ENCODE peak calls at places on chromosome 20, in eight cellular contexts. One of them, this sample, is unnamed.
A peak's percentile ranks its signal among the peaks of the same experiment; 100 is the strongest.

GRCh38 chr20:57153238-57153905 is 113.1 kb downstream of the BMP7 start:
- DNase-seq in stomach: no peak
- DNase-seq in mesothelial cell of epicardium: no peak
- DNase-seq in cardiac fibroblast: no peak
- DNase-seq in ovary: no peak
- DNase-seq in Peyer's patch: no peak
- DNase-seq in fibroblast of lung: no peak
- DNase-seq in heart right ventricle: no peak
- DNase-seq in this sample: no peak

GRCh38 chr20:52905235-52905634 is 66.9 kb upstream of the TSHZ2 start:
- DNase-seq in stomach: no peak
- DNase-seq in mesothelial cell of epicardium: no peak
- DNase-seq in cardiac fibroblast: no peak
- DNase-seq in ovary: no peak
- DNase-seq in Peyer's patch: no peak
- DNase-seq in fibroblast of lung: no peak
- DNase-seq in heart right ventricle: no peak
- DNase-seq in this sample: no peak

GRCh38 chr20:46970937-46971630 is 76.4 kb downstream of the EYA2 start:
- DNase-seq in stomach: no peak
- DNase-seq in mesothelial cell of epicardium: no peak
- DNase-seq in cardiac fibroblast: peak; percentile 82
- DNase-seq in ovary: no peak
- DNase-seq in Peyer's patch: no peak
- DNase-seq in fibroblast of lung: peak; percentile 89
- DNase-seq in heart right ventricle: no peak
- DNase-seq in this sample: no peak

GRCh38 chr20:58569211-58570125 is 54.3 kb upstream of the APCDD1L start:
- DNase-seq in stomach: no peak
- DNase-seq in mesothelial cell of epicardium: no peak
- DNase-seq in cardiac fibroblast: no peak
- DNase-seq in ovary: peak; percentile 50
- DNase-seq in Peyer's patch: no peak
- DNase-seq in fibroblast of lung: no peak
- DNase-seq in heart right ventricle: no peak
- DNase-seq in this sample: no peak

GRCh38 chr20:58639182-58640146 is 11.6 kb upstream of the STX16 start:
- DNase-seq in stomach: no peak
- DNase-seq in mesothelial cell of epicardium: no peak
- DNase-seq in cardiac fibroblast: no peak
- DNase-seq in ovary: no peak
- DNase-seq in Peyer's patch: no peak
- DNase-seq in fibroblast of lung: no peak
- DNase-seq in heart right ventricle: no peak
- DNase-seq in this sample: peak; percentile 44

GRCh38 chr20:47665221-47665991 is 119.9 kb downstream of the SULF2 start:
- DNase-seq in stomach: no peak
- DNase-seq in mesothelial cell of epicardium: peak; percentile 61
- DNase-seq in cardiac fibroblast: no peak
- DNase-seq in ovary: no peak
- DNase-seq in Peyer's patch: no peak
- DNase-seq in fibroblast of lung: no peak
- DNase-seq in heart right ventricle: no peak
- DNase-seq in this sample: no peak

GRCh38 chr20:16385891-16386290 is 187.4 kb downstream of the KIF16B start:
- DNase-seq in stomach: no peak
- DNase-seq in mesothelial cell of epicardium: no peak
- DNase-seq in cardiac fibroblast: no peak
- DNase-seq in ovary: no peak
- DNase-seq in Peyer's patch: no peak
- DNase-seq in fibroblast of lung: no peak
- DNase-seq in heart right ventricle: no peak
- DNase-seq in this sample: no peak

GRCh38 chr20:61980647-61981583 is 84.8 kb downstream of the TAF4 start:
- DNase-seq in stomach: peak; percentile 54
- DNase-seq in mesothelial cell of epicardium: no peak
- DNase-seq in cardiac fibroblast: peak; percentile 41
- DNase-seq in ovary: peak; percentile 40
- DNase-seq in Peyer's patch: no peak
- DNase-seq in fibroblast of lung: peak; percentile 8
- DNase-seq in heart right ventricle: peak; percentile 40
- DNase-seq in this sample: no peak

GRCh38 chr20:3654326-3655031 is 8.7 kb downstream of the GFRA4 start:
- DNase-seq in stomach: no peak
- DNase-seq in mesothelial cell of epicardium: no peak
- DNase-seq in cardiac fibroblast: no peak
- DNase-seq in ovary: no peak
- DNase-seq in Peyer's patch: no peak
- DNase-seq in fibroblast of lung: no peak
- DNase-seq in heart right ventricle: no peak
- DNase-seq in this sample: no peak

DNA sequence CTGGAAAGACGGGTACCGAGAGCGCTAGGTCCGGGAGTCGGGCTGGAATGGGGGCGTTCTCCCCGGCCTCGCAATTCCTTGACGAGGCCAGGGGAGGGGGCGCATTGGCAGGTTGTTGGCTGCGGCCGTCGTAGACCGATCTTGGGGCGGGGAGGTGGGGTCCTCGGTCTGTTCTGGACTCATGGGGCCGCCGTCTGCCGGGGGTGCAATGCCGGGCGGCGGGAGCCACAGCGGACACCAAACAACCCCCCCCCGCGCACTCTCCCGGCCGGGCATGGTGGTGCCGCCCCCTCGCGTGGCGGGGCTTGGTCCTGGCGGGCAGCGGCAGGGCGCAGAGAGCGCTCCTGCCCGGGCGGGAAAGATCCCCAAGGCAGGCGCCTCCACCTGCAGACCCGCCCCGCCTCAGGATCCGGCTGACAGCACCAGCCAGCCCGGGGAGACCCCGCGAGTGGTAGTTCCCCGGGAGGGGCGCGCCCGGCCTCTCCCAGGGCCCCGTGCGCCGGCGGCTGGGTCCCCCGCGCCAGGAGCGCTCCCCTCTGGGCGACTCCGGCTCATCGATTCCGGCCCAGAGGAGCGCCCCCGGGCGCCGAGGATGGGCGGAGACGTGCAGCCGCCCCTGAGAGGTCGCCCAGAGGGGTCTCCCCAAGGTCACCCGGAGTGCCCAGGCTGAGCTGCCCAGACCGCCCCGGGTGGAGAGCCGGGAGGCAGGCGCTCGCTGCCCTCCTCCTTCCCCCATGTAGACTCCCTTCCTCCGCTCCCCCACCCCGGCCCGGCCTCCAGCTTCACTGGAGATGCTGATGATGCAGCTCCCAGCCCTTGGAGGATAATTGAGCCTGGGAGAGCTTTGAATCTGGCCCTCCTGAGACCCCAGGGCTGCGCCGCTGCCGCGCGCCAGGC is 709 bp downstream of the PPP1R16B start:
- DNase-seq in stomach: no peak
- DNase-seq in mesothelial cell of epicardium: peak; percentile 39
- DNase-seq in cardiac fibroblast: no peak
- DNase-seq in ovary: no peak
- DNase-seq in Peyer's patch: no peak
- DNase-seq in fibroblast of lung: no peak
- DNase-seq in heart right ventricle: peak; percentile 28
- DNase-seq in this sample: no peak
- TF ChIP-seq CTCF in stomach: no peak
- TF ChIP-seq CTCF in mesothelial cell of epicardium: no peak
- TF ChIP-seq CTCF in cardiac fibroblast: no peak
- TF ChIP-seq CTCF in ovary: no peak
- TF ChIP-seq CTCF in Peyer's patch: no peak
- TF ChIP-seq CTCF in fibroblast of lung: no peak
- TF ChIP-seq CTCF in heart right ventricle: no peak
- TF ChIP-seq CTCF in this sample: no peak

DNA sequence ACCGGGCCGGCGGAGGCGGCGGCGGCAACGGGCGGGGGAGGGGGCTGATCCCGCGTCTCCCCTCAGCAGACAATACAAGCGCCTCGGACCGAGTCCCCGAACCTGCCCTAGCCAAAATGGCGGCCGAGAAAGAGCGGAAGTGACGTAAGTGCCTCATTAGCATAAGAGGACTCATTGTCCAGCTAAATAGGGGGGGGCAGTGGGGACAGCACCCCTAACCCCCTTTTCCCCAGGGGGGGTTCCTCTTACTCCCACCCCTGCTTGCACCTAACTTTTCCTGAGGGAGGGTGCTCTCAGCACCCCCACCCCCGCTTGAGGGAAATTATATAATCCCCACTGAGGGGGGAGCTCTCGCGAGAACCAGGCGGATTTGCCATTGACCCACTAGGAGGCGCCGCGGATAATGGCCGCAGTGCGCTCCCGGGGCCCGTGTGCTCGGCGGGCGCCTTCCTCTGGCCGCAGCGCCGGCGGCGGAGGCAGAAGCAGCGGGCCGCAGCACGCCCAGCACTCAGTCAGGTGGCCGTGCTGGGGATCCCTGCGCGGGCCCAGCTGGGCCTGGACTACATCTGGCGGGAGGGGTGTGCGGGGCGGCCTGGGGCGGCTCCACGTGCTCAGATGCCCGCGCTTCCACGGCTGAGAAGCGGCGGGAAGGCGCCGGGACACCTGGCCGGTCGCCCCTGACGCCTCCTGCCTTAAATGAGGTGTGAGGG is at the start of gene ADNP:
- DNase-seq in stomach: peak; percentile 91
- DNase-seq in mesothelial cell of epicardium: peak; percentile 92
- DNase-seq in cardiac fibroblast: peak; percentile 94
- DNase-seq in ovary: peak; percentile 94
- DNase-seq in Peyer's patch: peak; percentile 93
- DNase-seq in fibroblast of lung: peak; percentile 95
- DNase-seq in heart right ventricle: peak; percentile 87
- DNase-seq in this sample: peak; percentile 96
- TF ChIP-seq CTCF in stomach: peak; percentile 81
- TF ChIP-seq CTCF in mesothelial cell of epicardium: peak; percentile 68
- TF ChIP-seq CTCF in cardiac fibroblast: peak; percentile 56
- TF ChIP-seq CTCF in ovary: peak; percentile 96
- TF ChIP-seq CTCF in Peyer's patch: peak; percentile 88
- TF ChIP-seq CTCF in fibroblast of lung: peak; percentile 58
- TF ChIP-seq CTCF in heart right ventricle: peak; percentile 59
- TF ChIP-seq CTCF in this sample: peak; percentile 73

GRCh38 chr20:45230631-45231030 is 9.5 kb downstream of the SEMG2 start:
- DNase-seq in stomach: no peak
- DNase-seq in mesothelial cell of epicardium: no peak
- DNase-seq in cardiac fibroblast: no peak
- DNase-seq in ovary: no peak
- DNase-seq in Peyer's patch: no peak
- DNase-seq in fibroblast of lung: no peak
- DNase-seq in heart right ventricle: no peak
- DNase-seq in this sample: no peak

GRCh38 chr20:45226287-45226686 is 5.1 kb downstream of the SEMG2 start:
- DNase-seq in stomach: no peak
- DNase-seq in mesothelial cell of epicardium: no peak
- DNase-seq in cardiac fibroblast: no peak
- DNase-seq in ovary: no peak
- DNase-seq in Peyer's patch: no peak
- DNase-seq in fibroblast of lung: no peak
- DNase-seq in heart right ventricle: no peak
- DNase-seq in this sample: no peak

DNA sequence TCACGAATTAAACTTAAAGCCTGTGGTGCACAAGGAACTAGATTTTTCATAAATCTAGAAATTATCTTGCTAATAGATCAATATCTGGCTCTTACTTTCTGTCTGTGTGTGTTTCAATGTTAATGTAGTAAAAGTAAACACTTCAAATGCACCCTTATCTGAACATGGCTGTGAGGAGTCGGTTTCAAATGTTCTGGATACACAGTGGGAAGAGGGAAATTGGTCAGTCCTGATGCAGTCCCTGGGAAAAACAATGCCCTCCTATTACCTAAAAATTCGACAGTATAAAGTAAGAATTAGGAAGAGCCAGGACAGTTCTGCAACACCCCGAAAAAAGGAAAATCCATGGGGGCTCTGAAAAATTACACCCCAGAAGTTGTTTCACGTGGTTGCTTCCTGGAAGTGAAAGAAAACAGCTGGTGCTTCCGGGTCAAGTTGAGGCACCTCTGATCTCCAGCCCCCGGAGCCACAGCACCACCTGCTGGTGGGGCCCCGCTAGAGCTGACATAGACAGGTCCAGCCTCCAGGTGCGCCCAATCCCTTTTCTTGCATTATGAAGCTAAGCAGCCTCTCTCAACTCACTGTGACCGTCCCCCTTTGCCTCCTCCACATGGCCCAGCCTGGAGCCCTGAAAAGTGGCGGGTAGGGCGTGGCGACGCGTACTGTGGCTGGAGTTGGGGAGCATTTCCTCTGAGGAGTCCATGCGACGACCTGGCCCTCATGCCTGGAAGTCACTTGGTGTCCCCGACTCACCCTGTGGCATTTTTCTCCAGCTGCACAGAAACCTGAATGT is 8.3 kb downstream of the SEMG2 start:
- DNase-seq in stomach: peak; percentile 63
- DNase-seq in mesothelial cell of epicardium: no peak
- DNase-seq in cardiac fibroblast: peak; percentile 13
- DNase-seq in ovary: no peak
- DNase-seq in Peyer's patch: peak; percentile 74
- DNase-seq in fibroblast of lung: no peak
- DNase-seq in heart right ventricle: peak; percentile 13
- DNase-seq in this sample: no peak
- TF ChIP-seq CTCF in stomach: peak; percentile 50
- TF ChIP-seq CTCF in mesothelial cell of epicardium: no peak
- TF ChIP-seq CTCF in cardiac fibroblast: peak; percentile 61
- TF ChIP-seq CTCF in ovary: no peak
- TF ChIP-seq CTCF in Peyer's patch: peak; percentile 83
- TF ChIP-seq CTCF in fibroblast of lung: peak; percentile 31
- TF ChIP-seq CTCF in heart right ventricle: no peak
- TF ChIP-seq CTCF in this sample: peak; percentile 38

GRCh38 chr20:23325107-23325506 is 25.5 kb upstream of the NXT1 start:
- DNase-seq in stomach: no peak
- DNase-seq in mesothelial cell of epicardium: no peak
- DNase-seq in cardiac fibroblast: no peak
- DNase-seq in ovary: no peak
- DNase-seq in Peyer's patch: no peak
- DNase-seq in fibroblast of lung: no peak
- DNase-seq in heart right ventricle: no peak
- DNase-seq in this sample: no peak

GRCh38 chr20:23318347-23318746 is 32.2 kb upstream of the NXT1 start:
- DNase-seq in stomach: no peak
- DNase-seq in mesothelial cell of epicardium: no peak
- DNase-seq in cardiac fibroblast: no peak
- DNase-seq in ovary: no peak
- DNase-seq in Peyer's patch: no peak
- DNase-seq in fibroblast of lung: no peak
- DNase-seq in heart right ventricle: no peak
- DNase-seq in this sample: no peak

GRCh38 chr20:23317081-23317480 is 33.5 kb upstream of the NXT1 start:
- DNase-seq in stomach: no peak
- DNase-seq in mesothelial cell of epicardium: no peak
- DNase-seq in cardiac fibroblast: no peak
- DNase-seq in ovary: no peak
- DNase-seq in Peyer's patch: no peak
- DNase-seq in fibroblast of lung: no peak
- DNase-seq in heart right ventricle: no peak
- DNase-seq in this sample: no peak

GRCh38 chr20:23316626-23317025 is 34.0 kb upstream of the NXT1 start:
- DNase-seq in stomach: no peak
- DNase-seq in mesothelial cell of epicardium: no peak
- DNase-seq in cardiac fibroblast: no peak
- DNase-seq in ovary: no peak
- DNase-seq in Peyer's patch: no peak
- DNase-seq in fibroblast of lung: no peak
- DNase-seq in heart right ventricle: no peak
- DNase-seq in this sample: no peak

GRCh38 chr20:23320317-23320716 is 30.3 kb upstream of the NXT1 start:
- DNase-seq in stomach: no peak
- DNase-seq in mesothelial cell of epicardium: no peak
- DNase-seq in cardiac fibroblast: peak; percentile 48
- DNase-seq in ovary: no peak
- DNase-seq in Peyer's patch: no peak
- DNase-seq in fibroblast of lung: no peak
- DNase-seq in heart right ventricle: no peak
- DNase-seq in this sample: no peak
- TF ChIP-seq CTCF in stomach: peak; percentile 41
- TF ChIP-seq CTCF in mesothelial cell of epicardium: peak; percentile 51
- TF ChIP-seq CTCF in cardiac fibroblast: peak; percentile 55
- TF ChIP-seq CTCF in ovary: no peak
- TF ChIP-seq CTCF in Peyer's patch: peak; percentile 33
- TF ChIP-seq CTCF in fibroblast of lung: peak; percentile 54
- TF ChIP-seq CTCF in heart right ventricle: peak; percentile 15
- TF ChIP-seq CTCF in this sample: peak; percentile 44